ENCODE peak calls at places on chromosome 1, in eight cellular contexts. A, Q, O, B, M, V, J and N are unnamed samples.

GRCh38 chr1:24903955-24904730 is 25.9 kb downstream of the RUNX3 start:
- DNase-seq in A (no peak), Q (peak; percentile 10), O (no peak), B (no peak), M (no peak), V (no peak), J (no peak), N (no peak)

GRCh38 chr1:202710070-202711025 is at the start of gene SYT2:
- DNase-seq in A (peak; percentile 45), Q (peak; percentile 27), O (no peak), B (peak; percentile 80), M (no peak), V (no peak), J (peak; percentile 68), N (no peak)

GRCh38 chr1:18575620-18576019 is 55.0 kb upstream of the PAX7 start:
- DNase-seq in A (peak; percentile 72), Q (no peak), O (peak; percentile 40), B (peak; percentile 31), M (peak; percentile 38), V (peak; percentile 76), J (peak; percentile 63), N (no peak)

GRCh38 chr1:234885601-234886000 is 243.0 kb downstream of the TOMM20 start:
- DNase-seq in A (no peak), Q (peak; percentile 47), O (no peak), B (no peak), M (no peak), V (no peak), J (no peak), N (no peak)

GRCh38 chr1:244171241-244171985 is 120.3 kb downstream of the ZBTB18 start:
- DNase-seq in A (peak; percentile 26), Q (peak; percentile 21), O (no peak), B (no peak), M (peak; percentile 13), V (no peak), J (no peak), N (no peak)

GRCh38 chr1:169107673-169108160 is 1.2 kb downstream of the ATP1B1 start:
- DNase-seq in A (no peak), Q (peak; percentile 34), O (no peak), B (peak; percentile 27), M (peak; percentile 47), V (no peak), J (no peak), N (no peak)

GRCh38 chr1:63042278-63042677 is 258.3 kb downstream of the ATG4C start:
- DNase-seq in A (no peak), Q (no peak), O (no peak), B (no peak), M (no peak), V (no peak), J (peak; percentile 10), N (no peak)

GRCh38 chr1:31306278-31306677 is 9.4 kb downstream of the ZCCHC17 start:
- DNase-seq in A (no peak), Q (no peak), O (no peak), B (no peak), M (no peak), V (no peak), J (peak; percentile 18), N (no peak)

GRCh38 chr1:6123816-6124215 is 56.3 kb downstream of the CHD5 start:
- DNase-seq in A (no peak), Q (no peak), O (no peak), B (no peak), M (no peak), V (no peak), J (no peak), N (no peak)

GRCh38 chr1:21896652-21897532 is 40.2 kb downstream of the HSPG2 start:
- DNase-seq in A (no peak), Q (peak; percentile 87), O (no peak), B (no peak), M (peak; percentile 86), V (no peak), J (peak; percentile 63), N (no peak)

GRCh38 chr1:235295902-235296350 is 32.1 kb downstream of the ARID4B start:
- DNase-seq in A (peak; percentile 76), Q (no peak), O (no peak), B (no peak), M (no peak), V (peak; percentile 54), J (peak; percentile 13), N (no peak)

GRCh38 chr1:206723500-206724472 is 39.1 kb downstream of the MAPKAPK2 start:
- DNase-seq in A (peak; percentile 47), Q (peak; percentile 40), O (no peak), B (no peak), M (no peak), V (no peak), J (peak; percentile 45), N (no peak)

GRCh38 chr1:217336724-217337123 is 294.2 kb downstream of the GPATCH2 start:
- DNase-seq in A (no peak), Q (no peak), O (no peak), B (no peak), M (no peak), V (no peak), J (no peak), N (no peak)

GRCh38 chr1:171740356-171740863 is 1.5 kb downstream of the VAMP4 start:
- DNase-seq in A (no peak), Q (no peak), O (no peak), B (no peak), M (no peak), V (no peak), J (no peak), N (no peak)

GRCh38 chr1:6414443-6414844 is 5.3 kb downstream of the HES2 start:
- DNase-seq in A (no peak), Q (no peak), O (peak; percentile 44), B (no peak), M (no peak), V (peak; percentile 58), J (peak; percentile 69), N (peak; percentile 12)

GRCh38 chr1:113534875-113535274 is 144.6 kb downstream of the MAGI3 start:
- DNase-seq in A (no peak), Q (no peak), O (no peak), B (no peak), M (no peak), V (no peak), J (no peak), N (no peak)

GRCh38 chr1:40014812-40015594 is 25.5 kb upstream of the CAP1 start:
- DNase-seq in A (no peak), Q (no peak), O (no peak), B (no peak), M (no peak), V (no peak), J (no peak), N (no peak)

GRCh38 chr1:193260925-193261324 is 74.5 kb upstream of the B3GALT2 start:
- DNase-seq in A (no peak), Q (no peak), O (no peak), B (no peak), M (no peak), V (no peak), J (no peak), N (no peak)

GRCh38 chr1:212238552-212238951 is 46.7 kb upstream of the PPP2R5A start:
- DNase-seq in A (no peak), Q (peak; percentile 23), O (no peak), B (no peak), M (peak; percentile 18), V (no peak), J (no peak), N (no peak)

GRCh38 chr1:11858968-11859871 is 475 bp upstream of the NPPB start:
- DNase-seq in A (peak; percentile 68), Q (peak; percentile 75), O (peak; percentile 76), B (peak; percentile 81), M (peak; percentile 66), V (peak; percentile 85), J (peak; percentile 90), N (peak; percentile 12)

GRCh38 chr1:11856698-11857097 is 2.0 kb downstream of the NPPB start:
- DNase-seq in A (no peak), Q (no peak), O (no peak), B (no peak), M (no peak), V (no peak), J (no peak), N (no peak)

GRCh38 chr1:11858613-11858967 is at the start of gene NPPB:
- DNase-seq in A (no peak), Q (no peak), O (no peak), B (no peak), M (no peak), V (no peak), J (no peak), N (no peak)

GRCh38 chr1:11857164-11857853 is 1.4 kb downstream of the NPPB start:
- DNase-seq in A (no peak), Q (no peak), O (no peak), B (no peak), M (no peak), V (no peak), J (no peak), N (no peak)

GRCh38 chr1:11858158-11858557 is 587 bp downstream of the NPPB start:
- DNase-seq in A (no peak), Q (no peak), O (no peak), B (no peak), M (no peak), V (no peak), J (no peak), N (no peak)
- H3K27me3 ChIP-seq in A (no peaks in the 10 kb centered on the region), Q (peaks cover 29% of the 10 kb centered on the region), O (no peaks in the 10 kb centered on the region), B (no peaks in the 10 kb centered on the region), M (peaks cover 24% of the 10 kb centered on the region), V (no peaks in the 10 kb centered on the region), J (peaks cover 34% of the 10 kb centered on the region), N (peaks cover 30% of the 10 kb centered on the region)

GRCh38 chr1:184297244-184297750 is 89.5 kb upstream of the C1orf21 start:
- DNase-seq in A (peak; percentile 76), Q (no peak), O (no peak), B (no peak), M (no peak), V (no peak), J (no peak), N (no peak)
- H3K4me3 ChIP-seq in A (no peak overlapping the region), Q (no peak overlapping the region), O (no peak overlapping the region), B (no peak overlapping the region), M (no peak overlapping the region), V (no peak overlapping the region), J (no peak overlapping the region), N (no peak overlapping the region)

GRCh38 chr1:208233546-208233945 is 10.6 kb downstream of the PLXNA2 start:
- DNase-seq in A (peak; percentile 77), Q (no peak), O (no peak), B (no peak), M (no peak), V (no peak), J (peak; percentile 25), N (no peak)
- H3K4me1 ChIP-seq in A (peaks cover 99% of the 10 kb centered on the region), Q (peaks cover 98% of the 10 kb centered on the region), O (peaks cover 4% of the 10 kb centered on the region), B (peaks cover 57% of the 10 kb centered on the region), M (peaks cover 86% of the 10 kb centered on the region), V (peaks cover 22% of the 10 kb centered on the region), J (peaks cover 47% of the 10 kb centered on the region), N (no peaks in the 10 kb centered on the region)

GRCh38 chr1:36822648-36823047 is 211.7 kb downstream of the GRIK3 start:
- DNase-seq in A (no peak), Q (no peak), O (no peak), B (no peak), M (no peak), V (no peak), J (no peak), N (no peak)

GRCh38 chr1:36821386-36821785 is 212.9 kb downstream of the GRIK3 start:
- DNase-seq in A (no peak), Q (no peak), O (no peak), B (no peak), M (no peak), V (no peak), J (no peak), N (no peak)

GRCh38 chr1:36825226-36825625 is 209.1 kb downstream of the GRIK3 start:
- DNase-seq in A (no peak), Q (no peak), O (no peak), B (no peak), M (no peak), V (no peak), J (no peak), N (no peak)

GRCh38 chr1:36829066-36829465 is 205.2 kb downstream of the GRIK3 start:
- DNase-seq in A (no peak), Q (no peak), O (no peak), B (no peak), M (no peak), V (no peak), J (no peak), N (no peak)

GRCh38 chr1:36824390-36824861 is 209.9 kb downstream of the GRIK3 start:
- DNase-seq in A (no peak), Q (no peak), O (no peak), B (no peak), M (no peak), V (no peak), J (peak; percentile 14), N (no peak)
- H3K27me3 ChIP-seq in A (no peaks in the 10 kb centered on the region), Q (peaks cover 5% of the 10 kb centered on the region), O (no peaks in the 10 kb centered on the region), B (no peaks in the 10 kb centered on the region), M (peaks cover 19% of the 10 kb centered on the region), V (no peaks in the 10 kb centered on the region), J (peaks cover 4% of the 10 kb centered on the region), N (no peaks in the 10 kb centered on the region)